ENCODE peak calls at places on chromosome 5, in six cellular contexts. V, L, P, A, R and Y are unnamed samples.

GRCh38 chr5:124460666-124461065 is 285.8 kb downstream of the ZNF608 start:
- DNase-seq in L (no peak), P (no peak), A (no peak), V (no peak), R (no peak), Y (no peak)

GRCh38 chr5:56094579-56095361 is 100.0 kb upstream of the IL6ST start:
- DNase-seq in R (no peak), V (no peak), L (no peak), A (no peak), P (no peak), Y (no peak)

GRCh38 chr5:151682751-151683331 is 3.9 kb downstream of the SPARC start:
- DNase-seq in A (no peak), P (no peak), R (peak), V (no peak), L (no peak), Y (no peak)

GRCh38 chr5:21152611-21153010 is 1164.6 kb upstream of the CDH18 start:
- DNase-seq in A (no peak), R (peak), L (no peak), V (peak), P (no peak), Y (peak)

GRCh38 chr5:36655171-36655570 is 48.8 kb downstream of the SLC1A3 start:
- DNase-seq in A (no peak), R (no peak), P (peak), L (no peak), V (no peak), Y (no peak)

GRCh38 chr5:35229076-35230042 is 928 bp downstream of the PRLR start:
- DNase-seq in P (no peak), V (no peak), R (no peak), L (no peak), A (no peak), Y (no peak)

GRCh38 chr5:20359377-20359776 is 371.4 kb upstream of the CDH18 start:
- DNase-seq in A (no peak), R (no peak), P (no peak), L (no peak), V (no peak), Y (no peak)

GRCh38 chr5:81164936-81165335 is 68.2 kb upstream of the CKMT2 start:
- DNase-seq in R (no peak), L (no peak), V (peak), P (no peak), A (no peak), Y (peak)

GRCh38 chr5:54098267-54098666 is 212.1 kb downstream of the ARL15 start:
- DNase-seq in P (no peak), R (no peak), A (no peak), V (no peak), L (no peak), Y (no peak)

GRCh38 chr5:65050826-65051498 is 282.2 kb downstream of the CWC27 start:
- DNase-seq in V (no peak), P (no peak), A (no peak), L (no peak), R (no peak), Y (no peak)

GRCh38 chr5:137470921-137471220 is 28.3 kb downstream of the SPOCK1 start:
- DNase-seq in R (no peak), V (no peak), A (no peak), L (no peak), P (no peak), Y (no peak)

GRCh38 chr5:53362521-53362941 is 117.9 kb upstream of the FST start:
- DNase-seq in L (no peak), R (peak), A (peak), V (peak), P (peak), Y (peak)

GRCh38 chr5:55062039-55062779 is 38.2 kb downstream of the GZMK start:
- DNase-seq in A (no peak), L (peak), P (peak), R (no peak), V (no peak), Y (no peak)

GRCh38 chr5:95900383-95900958 is 61.2 kb downstream of the ELL2 start:
- DNase-seq in R (no peak), V (peak), A (no peak), P (no peak), L (no peak), Y (peak)

GRCh38 chr5:153749941-153750340 is 259.5 kb downstream of the GRIA1 start:
- DNase-seq in P (no peak), V (no peak), A (no peak), R (no peak), L (no peak), Y (no peak)

GRCh38 chr5:2833513-2833912 is 82.0 kb upstream of the IRX2 start:
- DNase-seq in L (no peak), P (no peak), V (no peak), A (no peak), R (no peak), Y (no peak)

GRCh38 chr5:65535529-65535987 is 27.4 kb downstream of the CENPK start:
- DNase-seq in R (no peak), A (no peak), V (peak), P (no peak), L (no peak), Y (peak)

GRCh38 chr5:170495796-170496195 is 8.0 kb upstream of the KCNIP1 start:
- DNase-seq in P (no peak), A (no peak), R (no peak), V (no peak), L (no peak), Y (no peak)

GRCh38 chr5:40278881-40279280 is 400.8 kb upstream of the PTGER4 start:
- DNase-seq in R (no peak), L (no peak), A (no peak), V (no peak), P (no peak), Y (no peak)

GRCh38 chr5:163408311-163408923 is 29.0 kb upstream of the CCNG1 start:
- DNase-seq in V (peak), L (peak), P (peak), R (peak), A (no peak), Y (peak)

GRCh38 chr5:72065751-72066255 is 41.5 kb upstream of the MAP1B start:
- DNase-seq in P (no peak), V (peak), L (no peak), A (no peak), R (no peak), Y (peak)

GRCh38 chr5:72434781-72435437 is 72.3 kb downstream of the ZNF366 start:
- DNase-seq in L (no peak), R (no peak), P (no peak), A (no peak), V (no peak), Y (no peak)

GRCh38 chr5:174607205-174607604 is 117.2 kb upstream of the MSX2 start:
- DNase-seq in P (no peak), V (no peak), R (no peak), L (no peak), A (no peak), Y (no peak)

GRCh38 chr5:61704289-61704688 is 372.2 kb downstream of the ZSWIM6 start:
- DNase-seq in V (no peak), L (no peak), P (no peak), A (no peak), R (peak), Y (no peak)

GRCh38 chr5:121273818-121274433 is 577.8 kb upstream of the FTMT start:
- DNase-seq in L (no peak), P (no peak), V (peak), R (peak), A (no peak), Y (peak)

GRCh38 chr5:100479079-100479688 is 56.0 kb upstream of the FAM174A start:
- DNase-seq in V (peak), R (peak), A (no peak), P (no peak), L (no peak), Y (no peak)

GRCh38 chr5:176890455-176891330 is 8.5 kb downstream of the HK3 start:
- DNase-seq in A (no peak), P (no peak), R (no peak), L (no peak), V (no peak), Y (no peak)

GRCh38 chr5:142540774-142541466 is 145.0 kb downstream of the FGF1 start:
- DNase-seq in L (no peak), V (peak), R (no peak), A (no peak), P (no peak), Y (peak)

GRCh38 chr5:139810341-139811075 is 14.9 kb downstream of the PSD2 start:
- DNase-seq in L (no peak), A (no peak), V (no peak), R (no peak), P (peak), Y (no peak)

GRCh38 chr5:463301-463700 is 20.3 kb downstream of the EXOC3 start:
- DNase-seq in L (no peak), A (no peak), P (peak), V (no peak), R (no peak), Y (no peak)

GRCh38 chr5:55568629-55569512 is 34.1 kb upstream of the PLPP1 start:
- DNase-seq in A (no peak), R (no peak), L (no peak), V (peak), P (no peak), Y (peak)

GRCh38 chr5:126816649-126817048 is 39.7 kb downstream of the LMNB1 start:
- DNase-seq in R (no peak), P (no peak), V (no peak), A (no peak), L (no peak), Y (no peak)

GRCh38 chr5:82806513-82806912 is 270.7 kb downstream of the TMEM167A start:
- DNase-seq in L (no peak), V (peak), A (no peak), R (no peak), P (no peak), Y (no peak)

GRCh38 chr5:112642885-112643284 is 94.8 kb upstream of the APC start:
- DNase-seq in A (no peak), R (no peak), L (no peak), V (no peak), P (no peak), Y (no peak)

GRCh38 chr5:112643339-112643971 is 94.2 kb upstream of the APC start:
- DNase-seq in V (no peak), A (no peak), L (no peak), R (no peak), P (no peak), Y (no peak)

GRCh38 chr5:112647428-112647827 is 90.3 kb upstream of the APC start:
- DNase-seq in P (no peak), L (no peak), R (no peak), A (no peak), V (no peak), Y (no peak)

GRCh38 chr5:112648264-112648663 is 89.4 kb upstream of the APC start:
- DNase-seq in A (no peak), P (no peak), L (no peak), R (no peak), V (no peak), Y (no peak)

DNA sequence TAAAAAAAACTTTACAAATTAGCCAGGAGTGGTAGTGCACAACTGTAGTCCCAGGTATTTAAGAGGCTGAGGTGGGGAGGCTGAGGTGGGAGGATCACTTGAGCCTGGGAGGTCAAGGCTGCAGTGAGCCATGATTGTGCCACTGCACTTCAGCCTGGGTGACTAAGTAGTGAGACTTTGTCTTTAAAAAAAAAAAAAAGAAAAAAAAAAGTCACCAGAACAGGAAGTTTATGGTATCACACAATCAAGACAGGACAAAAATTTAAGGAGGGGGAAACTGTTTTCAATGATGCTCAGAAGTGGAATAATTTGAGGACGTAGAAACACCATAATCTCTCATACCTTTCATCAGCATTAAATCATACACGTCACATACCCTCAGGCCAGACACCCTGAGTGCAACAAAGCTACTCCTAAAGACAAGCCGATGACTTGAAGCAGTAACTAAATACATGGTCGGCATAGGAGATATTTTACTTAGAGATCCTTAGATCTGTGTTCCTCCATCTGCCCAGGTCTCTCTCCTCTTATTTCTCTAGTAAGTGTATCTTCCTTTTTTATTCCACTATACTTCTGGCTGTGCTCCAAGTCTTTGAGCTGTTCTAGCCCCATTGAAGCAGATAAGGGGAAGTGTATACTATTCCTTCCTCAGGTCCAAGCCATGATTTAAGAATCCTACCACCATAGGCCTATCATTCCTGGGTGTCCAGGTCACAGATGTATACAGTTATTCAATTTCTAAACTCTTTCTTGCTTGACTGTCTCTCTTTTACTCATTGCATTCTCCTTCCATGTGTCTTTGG is 91.3 kb upstream of the APC start:
- DNase-seq in V (no peak), L (no peak), P (no peak), R (no peak), A (no peak), Y (no peak)
- H3K4me3 ChIP-seq in V (no peak), L (no peak), P (no peak), R (no peak), A (no peak), Y (no peak)

GRCh38 chr5:1668141-1668721 is 131.4 kb downstream of the MRPL36 start:
- DNase-seq in V (no peak), A (no peak), R (no peak), P (no peak), L (peak), Y (no peak)
- H3K4me3 ChIP-seq in V (no peak), A (no peak), R (no peak), P (no peak), L (no peak), Y (no peak)

DNA sequence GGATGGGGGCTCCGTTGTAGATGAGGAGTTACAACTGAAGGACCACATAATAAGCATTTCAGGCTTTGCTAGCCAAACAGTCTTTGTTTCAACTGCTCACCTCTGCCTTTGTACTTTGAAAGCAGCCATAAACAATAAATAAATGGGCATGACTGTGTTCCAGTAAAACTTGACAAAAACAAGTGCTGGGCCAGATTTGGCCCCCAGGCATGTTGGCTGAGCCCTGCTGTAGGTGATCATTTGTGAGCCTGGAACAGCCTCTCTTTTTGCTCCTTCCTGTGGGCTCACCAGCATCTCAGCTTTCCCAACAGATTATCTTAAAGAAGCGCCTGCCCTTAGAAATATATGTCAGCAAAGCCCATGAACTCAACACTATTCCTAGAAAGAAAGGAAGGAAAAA is 149.4 kb downstream of the GOLPH3 start:
- DNase-seq in V (no peak), R (no peak), L (no peak), A (no peak), P (no peak), Y (no peak)
- H3K4me3 ChIP-seq in V (no peak), R (no peak), L (no peak), A (no peak), P (no peak), Y (no peak)

DNA sequence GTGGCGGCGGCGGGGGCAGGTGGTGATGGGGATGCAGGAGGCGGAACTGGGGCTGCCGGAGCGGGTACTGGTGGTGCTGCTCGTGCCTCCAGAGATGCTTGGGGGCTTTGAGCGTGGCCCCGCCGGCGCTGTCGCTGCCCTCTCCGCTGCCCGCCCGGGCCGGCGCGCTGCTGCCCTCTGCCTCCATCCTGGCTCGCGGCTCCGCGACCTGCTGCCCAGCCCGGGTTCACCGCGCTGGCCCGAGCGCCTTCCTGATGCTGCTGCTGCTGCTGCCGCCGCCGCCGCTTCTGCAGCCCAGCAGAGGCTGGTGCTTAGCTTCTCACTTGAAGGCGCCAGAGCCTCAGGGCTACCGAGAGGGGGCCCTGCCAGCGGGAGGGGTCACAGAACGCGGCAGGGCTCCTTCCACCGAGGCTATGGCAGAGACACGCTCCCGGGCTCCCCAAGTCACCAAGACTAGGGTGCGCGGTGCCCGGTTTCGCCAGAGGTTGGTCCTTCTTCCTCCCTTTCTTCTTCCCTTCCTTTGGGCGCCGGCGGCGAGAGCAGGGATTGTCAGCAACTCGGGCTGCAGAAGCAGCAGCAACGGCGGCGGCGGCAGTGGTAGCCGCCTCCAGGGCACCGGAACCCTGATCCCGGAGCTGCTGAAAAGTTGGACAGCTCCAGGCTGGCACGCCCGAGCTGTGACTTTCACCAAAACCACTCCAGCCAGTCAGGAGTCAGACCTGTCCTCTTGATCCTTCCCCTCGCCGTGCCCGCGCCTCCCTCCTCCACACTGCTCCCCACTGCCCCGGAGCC is at the start of gene PDE4D:
- DNase-seq in V (peak), P (peak), A (peak), L (no peak), R (peak), Y (peak)
- H3K4me3 ChIP-seq in V (peak), P (peak), A (peak), L (no peak), R (no peak), Y (peak)

DNA sequence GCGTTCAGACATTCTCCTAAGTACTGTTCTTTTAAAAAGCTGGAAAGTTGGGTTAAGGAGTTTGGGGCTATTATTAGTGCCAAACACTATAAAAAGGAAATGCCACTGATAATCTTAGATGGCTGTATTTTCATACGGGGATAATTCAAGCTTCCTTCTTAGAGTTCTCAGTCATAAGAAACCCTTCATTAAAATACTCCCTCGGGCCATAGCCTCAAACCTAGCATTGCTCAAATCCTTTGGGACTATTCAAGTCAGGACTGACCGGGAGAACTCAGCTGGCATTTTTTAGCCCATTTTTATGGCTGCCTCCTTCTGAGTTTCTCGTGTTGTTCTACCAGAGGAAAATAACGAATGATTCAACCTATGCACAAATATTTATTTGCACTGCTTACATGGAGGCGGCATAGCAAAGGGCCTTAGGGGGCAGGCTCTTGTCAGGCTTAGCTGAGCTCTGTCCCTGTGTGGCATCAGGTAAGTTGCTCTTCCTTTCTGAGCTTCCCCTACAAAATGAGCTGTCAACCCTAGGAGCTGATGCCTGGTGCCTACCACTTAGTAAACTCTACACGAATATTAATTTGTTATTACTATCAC is 33.5 kb upstream of the ADAM19 start:
- DNase-seq in L (no peak), R (no peak), A (no peak), V (no peak), P (no peak), Y (no peak)
- H3K4me3 ChIP-seq in L (no peak), R (no peak), A (peak), V (no peak), P (no peak), Y (no peak)

DNA sequence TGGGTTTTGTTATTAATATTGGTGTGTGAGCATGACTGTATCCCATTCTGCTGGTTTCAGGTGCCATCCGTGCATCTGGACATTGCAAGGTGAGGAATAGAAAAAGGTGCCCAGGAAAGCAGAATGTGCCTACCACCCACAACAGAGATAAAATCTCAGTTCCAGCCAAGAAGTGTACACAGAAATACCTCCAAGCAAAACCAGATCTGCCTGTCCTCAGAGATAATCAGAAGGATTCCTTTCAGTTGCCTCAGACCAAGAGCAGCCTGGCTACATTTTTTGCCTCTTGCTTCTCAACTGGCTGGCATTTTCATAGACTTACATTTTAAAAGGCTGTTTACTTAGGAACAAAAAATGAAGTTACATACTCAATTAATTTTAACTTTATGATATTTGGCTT is 12.1 kb upstream of the ABLIM3 start:
- DNase-seq in V (no peak), A (no peak), P (no peak), R (no peak), L (no peak), Y (no peak)
- H3K4me3 ChIP-seq in V (no peak), A (no peak), P (no peak), R (no peak), L (no peak), Y (no peak)

GRCh38 chr5:67215592-67216471 is 19.2 kb upstream of the CD180 start:
- DNase-seq in A (peak), V (no peak), L (peak), R (peak), P (peak), Y (no peak)
- H3K4me3 ChIP-seq in A (peak), V (no peak), L (peak), R (peak), P (no peak), Y (no peak)